ENCODE peak calls at places on chromosomes 16 and 17, in eight cellular contexts. T, E, H, S, L, M, X and N are unnamed samples.

GRCh38 chr17:31015639-31016038 is 44.8 kb downstream of the RNF135 start:
- DNase-seq in T (no peak), E (no peak), H (peak), S (no peak), L (no peak), M (no peak), X (no peak), N (no peak)

GRCh38 chr16:72384651-72385050 is 212.7 kb upstream of the PMFBP1 start:
- DNase-seq in T (no peak), E (no peak), H (no peak), S (no peak), L (no peak), M (no peak), X (no peak), N (no peak)

GRCh38 chr17:64778367-64779290 is 116.5 kb upstream of the SMURF2 start:
- DNase-seq in T (peak), E (no peak), H (peak), S (peak), L (no peak), M (no peak), X (no peak), N (peak)

GRCh38 chr16:74279266-74279665 is 17.3 kb upstream of the PSMD7 start:
- DNase-seq in T (no peak), E (no peak), H (no peak), S (no peak), L (no peak), M (no peak), X (no peak), N (no peak)

GRCh38 chr16:66026211-66026610 is 340.3 kb upstream of the CDH5 start:
- DNase-seq in T (peak), E (no peak), H (peak), S (no peak), L (no peak), M (peak), X (no peak), N (no peak)

GRCh38 chr17:72358465-72358864 is 237.6 kb downstream of the SOX9 start:
- DNase-seq in T (no peak), E (no peak), H (no peak), S (no peak), L (no peak), M (peak), X (peak), N (no peak)

GRCh38 chr17:66580178-66580577 is 254.7 kb upstream of the CACNG5 start:
- DNase-seq in T (peak), E (no peak), H (peak), S (peak), L (no peak), M (peak), X (no peak), N (peak)

GRCh38 chr16:66069576-66069975 is 296.9 kb upstream of the CDH5 start:
- DNase-seq in T (no peak), E (no peak), H (no peak), S (no peak), L (no peak), M (no peak), X (no peak), N (no peak)

GRCh38 chr16:76294691-76295214 is 17.6 kb downstream of the CNTNAP4 start:
- DNase-seq in T (no peak), E (no peak), H (no peak), S (no peak), L (no peak), M (no peak), X (no peak), N (no peak)

GRCh38 chr16:66262253-66263167 is 104.0 kb upstream of the CDH5 start:
- DNase-seq in T (no peak), E (no peak), H (peak), S (peak), L (peak), M (no peak), X (no peak), N (no peak)

GRCh38 chr17:42421479-42422332 is 1.4 kb downstream of the CAVIN1 start:
- DNase-seq in T (peak), E (no peak), H (peak), S (peak), L (peak), M (no peak), X (no peak), N (peak)

GRCh38 chr16:71762186-71762585 is 37.7 kb upstream of the PHLPP2 start:
- DNase-seq in T (no peak), E (no peak), H (no peak), S (no peak), L (no peak), M (no peak), X (no peak), N (no peak)

GRCh38 chr17:680554-680953 is 34.1 kb downstream of the VPS53 start:
- DNase-seq in T (no peak), E (no peak), H (no peak), S (no peak), L (no peak), M (no peak), X (no peak), N (no peak)

GRCh38 chr16:24850289-24850931 is 4.6 kb downstream of the SLC5A11 start:
- DNase-seq in T (no peak), E (no peak), H (no peak), S (no peak), L (no peak), M (no peak), X (no peak), N (no peak)

GRCh38 chr17:37791434-37791833 is 46.6 kb upstream of the HNF1B start:
- DNase-seq in T (no peak), E (peak), H (peak), S (no peak), L (no peak), M (peak), X (peak), N (no peak)

GRCh38 chr16:5000573-5001001 is 33.1 kb downstream of the NAGPA start:
- DNase-seq in T (no peak), E (no peak), H (no peak), S (no peak), L (no peak), M (no peak), X (no peak), N (no peak)

GRCh38 chr17:79845601-79845949 is 6.3 kb upstream of the CBX4 start:
- DNase-seq in T (no peak), E (no peak), H (no peak), S (no peak), L (no peak), M (peak), X (no peak), N (no peak)

GRCh38 chr16:2033057-2033911 is 6.6 kb downstream of the NHERF2 start:
- DNase-seq in T (peak), E (no peak), H (peak), S (peak), L (no peak), M (peak), X (no peak), N (peak)

GRCh38 chr17:14747576-14747940 is 446.7 kb downstream of the HS3ST3B1 start:
- DNase-seq in T (no peak), E (no peak), H (no peak), S (no peak), L (no peak), M (no peak), X (no peak), N (no peak)

GRCh38 chr16:79510879-79511278 is 89.7 kb downstream of the MAF start:
- DNase-seq in T (no peak), E (no peak), H (no peak), S (no peak), L (no peak), M (no peak), X (no peak), N (no peak)

GRCh38 chr17:41494524-41494923 is 4.8 kb upstream of the KRT36 start:
- DNase-seq in T (no peak), E (no peak), H (no peak), S (no peak), L (no peak), M (no peak), X (no peak), N (no peak)

GRCh38 chr16:29302976-29303375 is 103.5 kb downstream of the NPIPB11 start:
- DNase-seq in T (no peak), E (no peak), H (no peak), S (no peak), L (no peak), M (no peak), X (no peak), N (no peak)

GRCh38 chr16:54447606-54448440 is 161.2 kb upstream of the IRX3 start:
- DNase-seq in T (no peak), E (no peak), H (peak), S (no peak), L (no peak), M (peak), X (no peak), N (no peak)

GRCh38 chr17:2947588-2947950 is 115.8 kb downstream of the OR1D5 start:
- DNase-seq in T (no peak), E (no peak), H (peak), S (peak), L (no peak), M (no peak), X (no peak), N (peak)

GRCh38 chr16:72355561-72355960 is 183.6 kb upstream of the PMFBP1 start:
- DNase-seq in T (no peak), E (no peak), H (no peak), S (no peak), L (no peak), M (no peak), X (no peak), N (no peak)

GRCh38 chr16:68362952-68363846 is 52.4 kb downstream of the PRMT7 start:
- DNase-seq in T (no peak), E (no peak), H (no peak), S (no peak), L (no peak), M (no peak), X (no peak), N (no peak)

GRCh38 chr17:80286638-80286960 is 25.9 kb downstream of the RNF213 start:
- DNase-seq in T (no peak), E (no peak), H (no peak), S (no peak), L (no peak), M (no peak), X (no peak), N (no peak)

GRCh38 chr17:4625181-4625601 is 16.3 kb downstream of the ALOX15 start:
- DNase-seq in T (no peak), E (no peak), H (no peak), S (no peak), L (peak), M (no peak), X (no peak), N (peak)

GRCh38 chr17:81890447-81891302 is 711 bp downstream of the ALYREF start:
- DNase-seq in T (peak), E (no peak), H (peak), S (peak), L (peak), M (no peak), X (no peak), N (no peak)

GRCh38 chr17:56988901-56989572 is 11.1 kb downstream of the SCPEP1 start:
- DNase-seq in T (no peak), E (no peak), H (no peak), S (no peak), L (no peak), M (no peak), X (no peak), N (no peak)

GRCh38 chr17:73135774-73136173 is 29.0 kb upstream of the SSTR2 start:
- DNase-seq in T (no peak), E (no peak), H (no peak), S (no peak), L (no peak), M (no peak), X (no peak), N (no peak)

GRCh38 chr16:67016681-67017450 is 12.1 kb upstream of the CBFB start:
- DNase-seq in T (no peak), E (no peak), H (peak), S (peak), L (peak), M (no peak), X (no peak), N (peak)

GRCh38 chr16:78098087-78098486 is 1.4 kb upstream of the WWOX start:
- DNase-seq in T (no peak), E (no peak), H (no peak), S (no peak), L (no peak), M (no peak), X (no peak), N (no peak)

GRCh38 chr16:78098544-78099371 is 696 bp upstream of the WWOX start:
- DNase-seq in T (no peak), E (no peak), H (no peak), S (no peak), L (no peak), M (no peak), X (no peak), N (no peak)

GRCh38 chr16:78099372-78100161 is at the start of gene WWOX:
- DNase-seq in T (peak), E (peak), H (peak), S (peak), L (peak), M (peak), X (peak), N (peak)

GRCh38 chr16:78102122-78102660 is 2.7 kb downstream of the WWOX start:
- DNase-seq in T (no peak), E (no peak), H (no peak), S (no peak), L (no peak), M (no peak), X (no peak), N (no peak)

DNA sequence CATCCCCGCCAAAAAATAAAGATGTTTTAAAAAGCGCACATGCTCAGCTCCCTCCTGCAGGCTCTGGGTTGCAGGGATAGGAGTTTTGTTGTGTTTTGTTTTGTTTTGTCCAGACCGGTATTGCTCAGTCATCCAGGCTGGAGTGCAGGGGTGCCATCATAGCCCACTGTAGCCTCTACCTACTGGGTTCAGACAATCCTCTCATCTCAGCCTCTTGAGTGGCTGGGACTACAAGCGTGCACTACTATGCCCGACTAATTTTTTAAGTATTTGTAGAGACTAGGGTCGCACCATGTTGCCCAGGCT is 661 bp downstream of the WWOX start:
- DNase-seq in T (no peak), E (no peak), H (no peak), S (no peak), L (no peak), M (peak), X (no peak), N (no peak)
- TF ChIP-seq CTCF in T (no peak), E (no peak), H (no peak), S (no peak), L (no peak), M (no peak), X (no peak), N (no peak)

DNA sequence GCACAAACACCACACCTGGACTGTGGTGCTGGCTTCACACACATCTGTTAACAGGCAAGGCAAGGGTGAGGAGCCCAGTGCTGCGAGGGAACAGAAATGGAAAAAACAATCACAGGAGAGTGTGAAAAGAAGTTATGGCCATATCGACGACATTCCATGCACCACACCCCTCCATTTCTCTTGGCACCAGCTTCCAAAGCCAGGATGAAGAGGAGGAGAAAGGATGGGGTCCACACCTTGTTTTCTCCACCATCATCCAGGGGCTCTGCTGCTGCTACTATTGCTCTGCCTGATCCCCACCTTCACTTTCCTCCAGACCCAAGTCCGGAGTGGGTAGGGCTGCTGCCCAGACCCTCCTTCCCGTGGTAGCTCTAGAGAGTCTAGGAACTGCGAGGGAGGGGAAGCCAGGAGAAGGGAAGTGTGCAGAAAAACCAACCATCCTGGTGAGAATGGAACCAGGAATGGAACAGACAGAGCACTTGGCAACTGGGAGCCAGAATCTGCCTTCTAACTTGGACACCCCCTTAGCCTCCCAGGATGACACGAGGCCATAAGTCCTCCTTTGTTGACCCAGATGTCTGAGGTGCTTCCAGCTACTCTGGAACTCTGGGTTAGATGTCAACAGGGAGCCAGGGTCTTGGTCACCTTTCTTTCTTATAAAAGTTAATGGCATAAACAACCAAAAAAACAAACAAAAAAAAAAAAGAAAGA is 1.2 kb upstream of the PROCA1 start:
- DNase-seq in T (no peak), E (no peak), H (peak), S (no peak), L (no peak), M (no peak), X (no peak), N (no peak)
- TF ChIP-seq CTCF in T (no peak), E (no peak), H (no peak), S (no peak), L (no peak), M (no peak), X (no peak), N (no peak)

GRCh38 chr16:52825882-52826281 is 226.8 kb downstream of the CHD9NB start:
- DNase-seq in T (peak), E (no peak), H (no peak), S (no peak), L (no peak), M (no peak), X (no peak), N (no peak)
- TF ChIP-seq CTCF in T (no peak), E (no peak), H (no peak), S (no peak), L (no peak), M (no peak), X (no peak), N (no peak)

GRCh38 chr16:88063201-88063773 is 112.1 kb downstream of the BANP start:
- DNase-seq in T (no peak), E (no peak), H (no peak), S (no peak), L (no peak), M (no peak), X (peak), N (no peak)
- TF ChIP-seq CTCF in T (peak), E (no peak), H (peak), S (no peak), L (no peak), M (no peak), X (peak), N (no peak)

GRCh38 chr16:88402551-88402950 is 19.8 kb downstream of the ZNF469 start:
- DNase-seq in T (no peak), E (no peak), H (no peak), S (no peak), L (no peak), M (no peak), X (no peak), N (no peak)

GRCh38 chr16:88404769-88405168 is 22.0 kb downstream of the ZNF469 start:
- DNase-seq in T (no peak), E (no peak), H (no peak), S (no peak), L (no peak), M (no peak), X (no peak), N (no peak)

GRCh38 chr16:88401604-88402246 is 19.0 kb downstream of the ZNF469 start:
- DNase-seq in T (no peak), E (no peak), H (no peak), S (no peak), L (no peak), M (no peak), X (no peak), N (no peak)

GRCh38 chr16:88405325-88406060 is 22.7 kb downstream of the ZNF469 start:
- DNase-seq in T (no peak), E (no peak), H (no peak), S (peak), L (no peak), M (no peak), X (peak), N (no peak)

GRCh38 chr16:88403794-88404581 is 21.2 kb downstream of the ZNF469 start:
- DNase-seq in T (no peak), E (no peak), H (no peak), S (no peak), L (no peak), M (no peak), X (no peak), N (no peak)
- TF ChIP-seq CTCF in T (no peak), E (no peak), H (no peak), S (no peak), L (no peak), M (no peak), X (no peak), N (no peak)

GRCh38 chr16:50744911-50745310 is 3.0 kb downstream of the CYLD start:
- DNase-seq in T (no peak), E (no peak), H (no peak), S (no peak), L (no peak), M (no peak), X (no peak), N (no peak)

GRCh38 chr16:50745940-50746339 is 4.1 kb downstream of the CYLD start:
- DNase-seq in T (no peak), E (no peak), H (no peak), S (no peak), L (no peak), M (no peak), X (no peak), N (no peak)

GRCh38 chr16:50743575-50744225 is 1.8 kb downstream of the CYLD start:
- DNase-seq in T (no peak), E (no peak), H (no peak), S (no peak), L (no peak), M (no peak), X (no peak), N (no peak)

GRCh38 chr16:50751528-50751927 is 9.6 kb downstream of the CYLD start:
- DNase-seq in T (no peak), E (no peak), H (no peak), S (no peak), L (no peak), M (no peak), X (no peak), N (no peak)

DNA sequence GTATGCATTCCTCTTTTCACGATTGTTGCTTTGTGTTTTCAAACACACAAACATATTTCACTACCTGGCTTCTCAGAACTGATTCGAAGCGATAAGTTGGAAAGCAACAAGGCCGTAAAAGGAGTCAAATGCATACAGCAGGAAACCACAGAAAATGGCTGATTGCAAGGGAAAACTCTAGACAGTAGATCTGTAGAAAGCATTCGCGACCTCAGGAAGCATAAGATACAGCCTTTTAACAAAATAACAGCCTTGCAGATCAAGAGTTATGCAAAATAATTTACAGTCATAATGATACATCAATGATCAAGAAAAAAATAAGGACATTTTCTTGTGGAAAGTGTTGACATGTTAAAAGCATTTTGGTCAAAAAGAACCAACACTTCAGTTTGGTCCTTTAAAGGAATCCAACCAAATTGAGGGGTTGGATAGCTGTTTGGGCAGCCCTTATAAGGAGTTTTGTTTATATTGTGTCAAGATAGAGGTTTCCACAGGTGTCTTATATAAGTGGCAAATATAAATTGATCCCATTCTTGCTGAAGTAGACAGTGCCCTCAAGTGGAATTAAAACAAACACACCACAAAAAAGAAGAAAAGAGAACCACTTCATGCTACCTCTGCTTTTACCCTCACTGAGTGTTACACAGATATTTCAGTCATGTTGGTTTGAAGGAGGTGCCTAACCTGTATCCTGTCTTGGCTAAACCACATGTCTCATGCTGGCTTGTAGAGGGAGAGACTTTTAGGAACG is 5.5 kb downstream of the CYLD start:
- DNase-seq in T (no peak), E (peak), H (no peak), S (no peak), L (no peak), M (peak), X (no peak), N (no peak)
- TF ChIP-seq CTCF in T (peak), E (peak), H (peak), S (peak), L (peak), M (no peak), X (peak), N (peak)

GRCh38 chr16:87391950-87392822 is at the start of gene MAP1LC3B:
- DNase-seq in T (peak), E (peak), H (peak), S (peak), L (peak), M (peak), X (peak), N (peak)

GRCh38 chr16:87393680-87394055 is 1.5 kb downstream of the MAP1LC3B start:
- DNase-seq in T (no peak), E (no peak), H (peak), S (no peak), L (no peak), M (no peak), X (no peak), N (no peak)

GRCh38 chr16:87395181-87395842 is 3.2 kb downstream of the MAP1LC3B start:
- DNase-seq in T (no peak), E (no peak), H (no peak), S (no peak), L (no peak), M (no peak), X (no peak), N (no peak)

GRCh38 chr16:87391324-87391949 is 699 bp upstream of the MAP1LC3B start:
- DNase-seq in T (peak), E (no peak), H (peak), S (peak), L (peak), M (peak), X (no peak), N (peak)

GRCh38 chr16:87392823-87393679 is 915 bp downstream of the MAP1LC3B start:
- DNase-seq in T (peak), E (peak), H (peak), S (peak), L (peak), M (peak), X (no peak), N (peak)
- TF ChIP-seq CTCF in T (peak), E (no peak), H (peak), S (peak), L (no peak), M (no peak), X (peak), N (peak)